ENCODE peak calls at places on chromosomes 13 and 19, in four cellular contexts. S, K, L and Q are unnamed samples.

GRCh38 chr13:19151581-19152263 is 29.9 kb downstream of the TUBA3C start:
- DNase-seq in S (no peak), K (no peak), L (no peak), Q (no peak)

GRCh38 chr13:99160415-99160814 is 40.2 kb upstream of the UBAC2 start:
- DNase-seq in S (no peak), K (no peak), L (no peak), Q (no peak)

GRCh38 chr19:8569066-8569761 is 8.0 kb downstream of the MYO1F start:
- DNase-seq in S (no peak), K (peak; percentile 96), L (no peak), Q (peak; percentile 98)

GRCh38 chr19:19087676-19088075 is 23.9 kb downstream of the SLC25A42 start:
- DNase-seq in S (no peak), K (no peak), L (no peak), Q (no peak)

GRCh38 chr19:56622374-56622773 is 20.6 kb upstream of the SMIM17 start:
- DNase-seq in S (no peak), K (no peak), L (no peak), Q (no peak)

GRCh38 chr19:16627194-16627927 is 643 bp downstream of the MED26 start:
- DNase-seq in S (peak; percentile 34), K (no peak), L (peak; percentile 17), Q (peak; percentile 40)

GRCh38 chr13:25973576-25973975 is 78.2 kb downstream of the SHISA2 start:
- DNase-seq in S (no peak), K (no peak), L (no peak), Q (no peak)

GRCh38 chr19:45522010-45522941 is 15.0 kb downstream of the VASP start:
- DNase-seq in S (no peak), K (no peak), L (no peak), Q (no peak)

GRCh38 chr13:112901951-112902651 is 66.9 kb upstream of the MCF2L start:
- DNase-seq in S (no peak), K (no peak), L (no peak), Q (no peak)

GRCh38 chr19:57302727-57303401 is 17.4 kb upstream of the ZNF543 start:
- DNase-seq in S (peak; percentile 73), K (no peak), L (no peak), Q (peak; percentile 53)

GRCh38 chr19:45340899-45341453 is 426 bp downstream of the KLC3 start:
- DNase-seq in S (peak; percentile 24), K (peak; percentile 8), L (no peak), Q (peak; percentile 29)

GRCh38 chr13:40777166-40777956 is 6.4 kb upstream of the MRPS31 start:
- DNase-seq in S (peak; percentile 74), K (peak; percentile 37), L (peak; percentile 40), Q (peak; percentile 70)

GRCh38 chr19:29211562-29212416 is 1.2 kb downstream of the UQCRFS1 start:
- DNase-seq in S (peak; percentile 33), K (peak; percentile 12), L (no peak), Q (peak; percentile 53)

GRCh38 chr13:50611117-50611781 is 232.2 kb downstream of the DLEU7 start:
- DNase-seq in S (no peak), K (no peak), L (no peak), Q (no peak)

GRCh38 chr13:29476046-29476445 is 119.4 kb downstream of the SLC7A1 start:
- DNase-seq in S (no peak), K (no peak), L (no peak), Q (no peak)

GRCh38 chr13:79684426-79684825 is 203.5 kb downstream of the NDFIP2 start:
- DNase-seq in S (no peak), K (peak; percentile 4), L (no peak), Q (no peak)

GRCh38 chr19:12789904-12790619 is 1.2 kb upstream of the JUNB start:
- DNase-seq in S (peak; percentile 98), K (peak; percentile 93), L (peak; percentile 95), Q (peak; percentile 98)

GRCh38 chr13:111278711-111279110 is 41.7 kb upstream of the TEX29 start:
- DNase-seq in S (no peak), K (no peak), L (no peak), Q (no peak)

GRCh38 chr13:111278258-111278657 is 42.2 kb upstream of the TEX29 start:
- DNase-seq in S (no peak), K (no peak), L (no peak), Q (no peak)

GRCh38 chr13:111275995-111276618 is 44.3 kb upstream of the TEX29 start:
- DNase-seq in S (no peak), K (no peak), L (no peak), Q (no peak)

GRCh38 chr13:111272117-111272516 is 48.3 kb upstream of the TEX29 start:
- DNase-seq in S (no peak), K (no peak), L (no peak), Q (no peak)

GRCh38 chr13:111275382-111275781 is 45.1 kb upstream of the TEX29 start:
- DNase-seq in S (no peak), K (no peak), L (no peak), Q (no peak)
- H4K8ac ChIP-seq in S (no peak overlapping the region), K (no peak overlapping the region), L (no peak overlapping the region), Q (no peak overlapping the region)

GRCh38 chr19:38434549-38435051 is 1.1 kb downstream of the RYR1 start:
- DNase-seq in S (peak; percentile 72), K (no peak), L (no peak), Q (no peak)
- H2BK120ac ChIP-seq in S (no peak overlapping the region), K (no peak overlapping the region), L (no peak overlapping the region), Q (no peak overlapping the region)

GRCh38 chr13:46213242-46213641 is 1.5 kb downstream of the LRRC63 start:
- DNase-seq in S (no peak), K (no peak), L (no peak), Q (no peak)

GRCh38 chr13:46210362-46211083 is 1.2 kb upstream of the LRRC63 start:
- DNase-seq in S (no peak), K (no peak), L (no peak), Q (no peak)

GRCh38 chr13:46211116-46211515 is 612 bp upstream of the LRRC63 start:
- DNase-seq in S (peak; percentile 8), K (no peak), L (no peak), Q (peak; percentile 25)

GRCh38 chr13:46207828-46208227 is 3.9 kb upstream of the LRRC63 start:
- DNase-seq in S (no peak), K (no peak), L (no peak), Q (no peak)

DNA sequence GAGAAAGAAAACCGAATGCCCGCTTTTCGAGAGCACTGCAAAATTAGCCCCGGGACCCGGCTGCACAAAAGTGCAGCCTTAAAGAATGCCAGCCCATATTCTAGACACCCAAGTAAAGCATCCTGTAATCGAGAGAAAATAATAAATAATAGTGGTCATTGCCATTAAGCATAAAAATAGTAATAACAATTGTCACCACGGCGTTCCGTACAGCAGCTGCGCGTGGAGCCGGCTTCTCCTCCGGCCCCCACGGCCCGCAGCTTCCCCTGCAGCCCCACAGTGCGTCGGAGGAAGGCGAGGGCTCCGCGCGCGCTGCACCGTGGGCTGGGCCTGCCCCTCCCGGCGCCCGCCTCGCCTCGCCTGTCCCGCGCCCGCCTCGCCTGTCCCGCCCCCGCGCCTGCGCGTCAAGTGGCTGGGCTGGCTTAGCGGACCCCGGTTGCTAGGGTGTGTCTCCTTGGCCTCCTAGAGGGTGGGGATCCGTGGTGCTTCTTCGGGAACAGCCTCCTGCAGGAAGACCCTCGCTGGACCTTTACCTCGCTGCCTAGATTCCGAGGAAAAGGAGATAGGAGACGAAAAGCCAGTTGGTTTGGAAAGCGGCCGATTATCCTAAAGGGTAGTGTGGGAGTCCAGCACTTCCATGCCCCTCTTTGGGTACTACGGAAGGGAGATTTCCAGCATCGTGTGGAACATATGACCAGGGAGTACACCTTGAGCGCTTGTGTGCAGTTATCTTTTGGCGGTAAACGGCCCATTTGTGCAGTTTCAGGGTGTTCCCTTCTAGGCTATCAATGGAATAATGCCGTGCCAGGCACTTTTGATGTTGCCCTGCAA is at the start of gene LRRC63:
- DNase-seq in S (peak; percentile 77), K (no peak), L (peak; percentile 55), Q (peak; percentile 63)
- H4K8ac ChIP-seq in S (no peak within 1 kb of the TSS), K (no peak within 1 kb of the TSS), L (no peak within 1 kb of the TSS), Q (peak within 1 kb of the TSS; percentile 93)

GRCh38 chr13:101450749-101451130 is 1.7 kb upstream of the ITGBL1 start:
- DNase-seq in S (no peak), K (no peak), L (no peak), Q (no peak)
- H2BK120ac ChIP-seq in S (no peak overlapping the region), K (peak overlapping the region; percentile 85), L (no peak overlapping the region), Q (no peak overlapping the region)

GRCh38 chr19:14407889-14408640 is 11.1 kb downstream of the DDX39A start:
- DNase-seq in S (no peak), K (no peak), L (no peak), Q (no peak)

GRCh38 chr19:14406645-14407331 is 12.4 kb downstream of the DDX39A start:
- DNase-seq in S (no peak), K (no peak), L (no peak), Q (no peak)

GRCh38 chr19:14405380-14405757 is 13.8 kb downstream of the DDX39A start:
- DNase-seq in S (peak; percentile 68), K (no peak), L (peak; percentile 52), Q (no peak)

GRCh38 chr19:14404322-14404721 is 14.8 kb downstream of the DDX39A start:
- DNase-seq in S (no peak), K (no peak), L (no peak), Q (no peak)

DNA sequence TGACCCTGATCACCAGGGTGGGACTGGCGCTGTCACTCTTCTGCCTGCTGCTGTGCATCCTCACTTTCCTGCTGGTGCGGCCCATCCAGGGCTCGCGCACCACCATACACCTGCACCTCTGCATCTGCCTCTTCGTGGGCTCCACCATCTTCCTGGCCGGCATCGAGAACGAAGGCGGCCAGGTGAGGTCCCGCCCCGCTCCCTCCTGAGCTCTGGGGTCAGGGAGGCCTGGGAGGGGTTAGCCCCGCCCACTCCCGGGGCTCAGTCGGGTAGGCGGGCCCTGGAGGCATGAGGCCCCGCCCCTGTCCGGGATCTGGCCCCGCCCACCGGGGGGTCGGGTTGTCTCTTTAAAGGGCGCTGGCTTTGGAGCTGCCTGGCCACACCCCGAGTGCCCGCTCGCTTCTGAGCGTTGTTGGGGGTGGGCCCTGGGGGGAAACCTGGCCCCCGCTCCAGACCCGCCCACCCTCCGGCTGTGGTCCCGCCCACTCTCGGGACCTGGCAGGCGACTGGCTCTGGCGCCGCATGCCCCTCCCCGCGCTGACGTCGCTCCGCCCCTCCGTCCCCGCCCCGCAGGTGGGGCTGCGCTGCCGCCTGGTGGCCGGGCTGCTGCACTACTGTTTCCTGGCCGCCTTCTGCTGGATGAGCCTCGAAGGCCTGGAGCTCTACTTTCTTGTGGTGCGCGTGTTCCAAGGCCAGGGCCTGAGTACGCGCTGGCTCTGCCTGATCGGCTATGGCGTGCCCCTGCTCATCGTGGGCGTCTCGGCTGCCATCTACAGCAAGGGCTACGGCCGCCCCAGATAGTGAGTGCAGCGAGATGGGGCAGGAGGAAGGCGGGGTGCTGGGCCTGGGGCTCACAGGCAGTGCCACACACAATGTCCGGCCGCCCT is 13.1 kb downstream of the DDX39A start:
- DNase-seq in S (peak; percentile 99), K (peak; percentile 73), L (peak; percentile 98), Q (peak; percentile 87)
- H4K8ac ChIP-seq in S (no peak overlapping the region), K (no peak overlapping the region), L (no peak overlapping the region), Q (peak overlapping the region; percentile 49)